ENCODE peak calls at places on chromosome 18, in six cellular contexts. One of them, this sample, is unnamed.

GRCh38 chr18:74541703-74542555 is 7.6 kb downstream of the CNDP1 start:
- DNase-seq in stimulated activated CD4-positive, alpha-beta T cell treated with anti-CD3 and anti-CD28 coated beads, Interleukin-2, amount 100 ng/mL, for 24 hours: no peak
- DNase-seq in Caki2: no peak
- DNase-seq in caudate nucleus: peak
- DNase-seq in H7: peak
- DNase-seq in T1000: no peak
- DNase-seq in this sample: peak

GRCh38 chr18:46343940-46344372 is 239.8 kb downstream of the HAUS1 start:
- DNase-seq in stimulated activated CD4-positive, alpha-beta T cell treated with anti-CD3 and anti-CD28 coated beads, Interleukin-2, amount 100 ng/mL, for 24 hours: peak
- DNase-seq in Caki2: no peak
- DNase-seq in caudate nucleus: no peak
- DNase-seq in H7: peak
- DNase-seq in T1000: no peak
- DNase-seq in this sample: no peak

GRCh38 chr18:8826514-8826913 is 121.2 kb downstream of the MTCL1 start:
- DNase-seq in stimulated activated CD4-positive, alpha-beta T cell treated with anti-CD3 and anti-CD28 coated beads, Interleukin-2, amount 100 ng/mL, for 24 hours: no peak
- DNase-seq in Caki2: no peak
- DNase-seq in caudate nucleus: no peak
- DNase-seq in H7: no peak
- DNase-seq in T1000: no peak
- DNase-seq in this sample: no peak

GRCh38 chr18:24386680-24387079 is 10.9 kb downstream of the OSBPL1A start:
- DNase-seq in stimulated activated CD4-positive, alpha-beta T cell treated with anti-CD3 and anti-CD28 coated beads, Interleukin-2, amount 100 ng/mL, for 24 hours: no peak
- DNase-seq in Caki2: no peak
- DNase-seq in caudate nucleus: no peak
- DNase-seq in H7: no peak
- DNase-seq in T1000: no peak
- DNase-seq in this sample: no peak

GRCh38 chr18:42614619-42615293 is 500.7 kb downstream of the RIT2 start:
- DNase-seq in stimulated activated CD4-positive, alpha-beta T cell treated with anti-CD3 and anti-CD28 coated beads, Interleukin-2, amount 100 ng/mL, for 24 hours: no peak
- DNase-seq in Caki2: no peak
- DNase-seq in caudate nucleus: peak
- DNase-seq in H7: no peak
- DNase-seq in T1000: no peak
- DNase-seq in this sample: peak

GRCh38 chr18:66557091-66557490 is 46.8 kb downstream of the CDH19 start:
- DNase-seq in stimulated activated CD4-positive, alpha-beta T cell treated with anti-CD3 and anti-CD28 coated beads, Interleukin-2, amount 100 ng/mL, for 24 hours: no peak
- DNase-seq in Caki2: no peak
- DNase-seq in caudate nucleus: no peak
- DNase-seq in H7: no peak
- DNase-seq in T1000: no peak
- DNase-seq in this sample: no peak

GRCh38 chr18:55781481-55781957 is 193.5 kb upstream of the TCF4 start:
- DNase-seq in stimulated activated CD4-positive, alpha-beta T cell treated with anti-CD3 and anti-CD28 coated beads, Interleukin-2, amount 100 ng/mL, for 24 hours: no peak
- DNase-seq in Caki2: peak
- DNase-seq in caudate nucleus: peak
- DNase-seq in H7: peak
- DNase-seq in T1000: no peak
- DNase-seq in this sample: peak

GRCh38 chr18:46297124-46297523 is 192.9 kb downstream of the HAUS1 start:
- DNase-seq in stimulated activated CD4-positive, alpha-beta T cell treated with anti-CD3 and anti-CD28 coated beads, Interleukin-2, amount 100 ng/mL, for 24 hours: no peak
- DNase-seq in Caki2: no peak
- DNase-seq in caudate nucleus: no peak
- DNase-seq in H7: no peak
- DNase-seq in T1000: no peak
- DNase-seq in this sample: no peak

GRCh38 chr18:37734406-37734805 is 168.8 kb upstream of the CELF4 start:
- DNase-seq in stimulated activated CD4-positive, alpha-beta T cell treated with anti-CD3 and anti-CD28 coated beads, Interleukin-2, amount 100 ng/mL, for 24 hours: no peak
- DNase-seq in Caki2: no peak
- DNase-seq in caudate nucleus: no peak
- DNase-seq in H7: no peak
- DNase-seq in T1000: no peak
- DNase-seq in this sample: no peak

GRCh38 chr18:58180172-58180571 is 136.1 kb downstream of the NEDD4L start:
- DNase-seq in stimulated activated CD4-positive, alpha-beta T cell treated with anti-CD3 and anti-CD28 coated beads, Interleukin-2, amount 100 ng/mL, for 24 hours: no peak
- DNase-seq in Caki2: no peak
- DNase-seq in caudate nucleus: no peak
- DNase-seq in H7: no peak
- DNase-seq in T1000: no peak
- DNase-seq in this sample: no peak

GRCh38 chr18:49135871-49136270 is 185.1 kb upstream of the SMAD7 start:
- DNase-seq in stimulated activated CD4-positive, alpha-beta T cell treated with anti-CD3 and anti-CD28 coated beads, Interleukin-2, amount 100 ng/mL, for 24 hours: no peak
- DNase-seq in Caki2: peak
- DNase-seq in caudate nucleus: no peak
- DNase-seq in H7: no peak
- DNase-seq in T1000: no peak
- DNase-seq in this sample: no peak

GRCh38 chr18:45361148-45361851 is 254.0 kb upstream of the SLC14A2 start:
- DNase-seq in stimulated activated CD4-positive, alpha-beta T cell treated with anti-CD3 and anti-CD28 coated beads, Interleukin-2, amount 100 ng/mL, for 24 hours: no peak
- DNase-seq in Caki2: no peak
- DNase-seq in caudate nucleus: no peak
- DNase-seq in H7: no peak
- DNase-seq in T1000: no peak
- DNase-seq in this sample: no peak

GRCh38 chr18:79692886-79693285 is 13.3 kb downstream of the CTDP1 start:
- DNase-seq in stimulated activated CD4-positive, alpha-beta T cell treated with anti-CD3 and anti-CD28 coated beads, Interleukin-2, amount 100 ng/mL, for 24 hours: no peak
- DNase-seq in Caki2: no peak
- DNase-seq in caudate nucleus: no peak
- DNase-seq in H7: peak
- DNase-seq in T1000: no peak
- DNase-seq in this sample: no peak

GRCh38 chr18:29749699-29750098 is 1292.8 kb downstream of the DSC3 start:
- DNase-seq in stimulated activated CD4-positive, alpha-beta T cell treated with anti-CD3 and anti-CD28 coated beads, Interleukin-2, amount 100 ng/mL, for 24 hours: no peak
- DNase-seq in Caki2: no peak
- DNase-seq in caudate nucleus: no peak
- DNase-seq in H7: no peak
- DNase-seq in T1000: no peak
- DNase-seq in this sample: no peak

GRCh38 chr18:9426753-9427152 is 48.6 kb upstream of the RALBP1 start:
- DNase-seq in stimulated activated CD4-positive, alpha-beta T cell treated with anti-CD3 and anti-CD28 coated beads, Interleukin-2, amount 100 ng/mL, for 24 hours: no peak
- DNase-seq in Caki2: no peak
- DNase-seq in caudate nucleus: no peak
- DNase-seq in H7: no peak
- DNase-seq in T1000: no peak
- DNase-seq in this sample: no peak

GRCh38 chr18:45324489-45325111 is 290.7 kb upstream of the SLC14A2 start:
- DNase-seq in stimulated activated CD4-positive, alpha-beta T cell treated with anti-CD3 and anti-CD28 coated beads, Interleukin-2, amount 100 ng/mL, for 24 hours: no peak
- DNase-seq in Caki2: peak
- DNase-seq in caudate nucleus: no peak
- DNase-seq in H7: peak
- DNase-seq in T1000: no peak
- DNase-seq in this sample: no peak

GRCh38 chr18:44556296-44556695 is 124.4 kb upstream of the SETBP1 start:
- DNase-seq in stimulated activated CD4-positive, alpha-beta T cell treated with anti-CD3 and anti-CD28 coated beads, Interleukin-2, amount 100 ng/mL, for 24 hours: no peak
- DNase-seq in Caki2: no peak
- DNase-seq in caudate nucleus: no peak
- DNase-seq in H7: no peak
- DNase-seq in T1000: no peak
- DNase-seq in this sample: no peak

GRCh38 chr18:3304832-3305231 is 42.9 kb downstream of the MYL12B start:
- DNase-seq in stimulated activated CD4-positive, alpha-beta T cell treated with anti-CD3 and anti-CD28 coated beads, Interleukin-2, amount 100 ng/mL, for 24 hours: no peak
- DNase-seq in Caki2: no peak
- DNase-seq in caudate nucleus: no peak
- DNase-seq in H7: no peak
- DNase-seq in T1000: no peak
- DNase-seq in this sample: no peak

GRCh38 chr18:23943903-23944624 is 70.5 kb upstream of the TTC39C start:
- DNase-seq in stimulated activated CD4-positive, alpha-beta T cell treated with anti-CD3 and anti-CD28 coated beads, Interleukin-2, amount 100 ng/mL, for 24 hours: no peak
- DNase-seq in Caki2: no peak
- DNase-seq in caudate nucleus: no peak
- DNase-seq in H7: no peak
- DNase-seq in T1000: no peak
- DNase-seq in this sample: no peak

GRCh38 chr18:75507636-75508035 is 80.1 kb upstream of the SMIM21 start:
- DNase-seq in stimulated activated CD4-positive, alpha-beta T cell treated with anti-CD3 and anti-CD28 coated beads, Interleukin-2, amount 100 ng/mL, for 24 hours: no peak
- DNase-seq in Caki2: no peak
- DNase-seq in caudate nucleus: no peak
- DNase-seq in H7: no peak
- DNase-seq in T1000: no peak
- DNase-seq in this sample: no peak

GRCh38 chr18:54647176-54647575 is 56.1 kb downstream of the DYNAP start:
- DNase-seq in stimulated activated CD4-positive, alpha-beta T cell treated with anti-CD3 and anti-CD28 coated beads, Interleukin-2, amount 100 ng/mL, for 24 hours: no peak
- DNase-seq in Caki2: peak
- DNase-seq in caudate nucleus: no peak
- DNase-seq in H7: peak
- DNase-seq in T1000: no peak
- DNase-seq in this sample: no peak